ENCODE peak calls at places on chromosomes 13 and 19, in six cellular contexts. D is H1, E is IMR-90, F is mesenchymal stem cell, K is neuronal stem cell, L is H9. S is an unnamed sample.

GRCh38 chr19:850221-850978 is 1.7 kb upstream of the ELANE start:
- DNase-seq in D (no peak), L (peak; percentile 42), K (no peak), F (peak; percentile 91), E (peak; percentile 81), S (peak; percentile 45)

GRCh38 chr13:113833111-113833830 is 30.6 kb downstream of the GAS6 start:
- DNase-seq in K (no peak), L (no peak), D (no peak), E (no peak), F (no peak), S (no peak)

GRCh38 chr19:41399091-41399490 is 1.5 kb downstream of the BCKDHA start:
- DNase-seq in F (no peak), L (no peak), D (no peak), K (no peak), E (no peak), S (no peak)

GRCh38 chr13:40096357-40096911 is 441.0 kb downstream of the COG6 start:
- DNase-seq in K (no peak), E (no peak), F (no peak), D (no peak), L (no peak), S (no peak)

GRCh38 chr19:39237200-39238184 is 7.3 kb downstream of the IFNL3 start:
- DNase-seq in E (no peak), K (no peak), D (no peak), F (no peak), L (peak; percentile 71), S (peak; percentile 41)

GRCh38 chr13:79936368-79937136 is 404.4 kb downstream of the SPRY2 start:
- DNase-seq in D (no peak), E (peak; percentile 100), F (peak; percentile 99), L (no peak), K (no peak), S (peak; percentile 37)

GRCh38 chr13:39526499-39526898 is 76.5 kb downstream of the LHFPL6 start:
- DNase-seq in D (no peak), E (no peak), K (no peak), L (no peak), F (no peak), S (no peak)

GRCh38 chr13:48236528-48237353 is 3.7 kb downstream of the ITM2B start:
- DNase-seq in D (no peak), F (peak; percentile 66), K (no peak), E (no peak), L (no peak), S (peak; percentile 23)

GRCh38 chr19:16620584-16620983 is 7.4 kb downstream of the MED26 start:
- DNase-seq in L (no peak), F (no peak), K (no peak), D (no peak), E (no peak), S (no peak)

GRCh38 chr19:16559896-16560295 is 12.3 kb downstream of the SLC35E1 start:
- DNase-seq in D (no peak), F (no peak), E (no peak), K (no peak), L (no peak), S (peak; percentile 12)

GRCh38 chr19:18379803-18380747 is 5.9 kb upstream of the GDF15 start:
- DNase-seq in L (peak; percentile 64), K (no peak), E (peak; percentile 96), F (peak; percentile 71), D (no peak), S (peak; percentile 83)

GRCh38 chr13:24827799-24828198 is 63.8 kb downstream of the RNF17 start:
- DNase-seq in F (no peak), L (no peak), E (no peak), K (no peak), D (no peak), S (no peak)

GRCh38 chr13:114087430-114087829 is 45.0 kb downstream of the RASA3 start:
- DNase-seq in K (no peak), E (no peak), D (no peak), L (no peak), F (no peak), S (no peak)

GRCh38 chr19:2815191-2815614 is 4.5 kb upstream of the ZNF554 start:
- DNase-seq in E (no peak), L (no peak), K (no peak), D (no peak), F (no peak), S (no peak)
- H3K18ac ChIP-seq in E (no peak overlapping the region), L (no peak overlapping the region), K (no peak overlapping the region), D (no peak overlapping the region), F (no peak overlapping the region), S (no peak overlapping the region)

DNA sequence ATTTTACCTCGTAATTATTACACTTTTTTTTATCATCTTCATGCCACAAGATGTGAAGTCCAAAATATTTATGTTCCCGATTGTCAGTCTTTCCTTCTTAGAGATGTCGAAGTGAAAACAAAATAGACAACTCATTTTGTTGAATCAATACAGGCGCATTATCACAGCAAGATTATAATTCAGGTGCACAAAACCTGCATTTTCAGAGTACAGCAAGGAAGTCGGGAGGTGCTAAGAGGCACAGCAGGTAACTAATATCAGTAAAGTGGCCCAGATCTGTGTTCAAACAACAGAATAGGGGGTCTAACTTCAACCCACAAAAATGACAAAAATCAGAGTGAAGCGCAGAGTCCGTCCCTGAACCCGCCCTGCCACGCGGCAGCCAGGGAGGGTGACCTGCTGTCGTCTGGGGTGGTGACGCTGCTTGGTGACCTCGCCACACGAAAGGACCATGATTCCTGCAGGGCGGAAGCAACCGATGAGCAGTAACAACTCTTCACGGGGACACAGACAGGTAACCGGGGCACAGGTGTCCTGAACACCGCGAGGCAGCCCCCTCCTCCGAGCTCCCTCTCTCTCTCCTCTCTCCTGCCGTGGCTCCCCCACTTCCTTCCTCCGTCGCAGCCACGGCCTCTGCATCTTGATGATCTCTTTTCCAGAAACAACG is 50.9 kb upstream of the SPACA7 start:
- DNase-seq in K (no peak), L (no peak), F (no peak), D (no peak), E (no peak), S (no peak)
- H2BK15ac ChIP-seq in K (peak overlapping the region; percentile 22), L (no peak overlapping the region), F (no peak overlapping the region), D (no peak overlapping the region), E (no peak overlapping the region), S (no peak overlapping the region)

DNA sequence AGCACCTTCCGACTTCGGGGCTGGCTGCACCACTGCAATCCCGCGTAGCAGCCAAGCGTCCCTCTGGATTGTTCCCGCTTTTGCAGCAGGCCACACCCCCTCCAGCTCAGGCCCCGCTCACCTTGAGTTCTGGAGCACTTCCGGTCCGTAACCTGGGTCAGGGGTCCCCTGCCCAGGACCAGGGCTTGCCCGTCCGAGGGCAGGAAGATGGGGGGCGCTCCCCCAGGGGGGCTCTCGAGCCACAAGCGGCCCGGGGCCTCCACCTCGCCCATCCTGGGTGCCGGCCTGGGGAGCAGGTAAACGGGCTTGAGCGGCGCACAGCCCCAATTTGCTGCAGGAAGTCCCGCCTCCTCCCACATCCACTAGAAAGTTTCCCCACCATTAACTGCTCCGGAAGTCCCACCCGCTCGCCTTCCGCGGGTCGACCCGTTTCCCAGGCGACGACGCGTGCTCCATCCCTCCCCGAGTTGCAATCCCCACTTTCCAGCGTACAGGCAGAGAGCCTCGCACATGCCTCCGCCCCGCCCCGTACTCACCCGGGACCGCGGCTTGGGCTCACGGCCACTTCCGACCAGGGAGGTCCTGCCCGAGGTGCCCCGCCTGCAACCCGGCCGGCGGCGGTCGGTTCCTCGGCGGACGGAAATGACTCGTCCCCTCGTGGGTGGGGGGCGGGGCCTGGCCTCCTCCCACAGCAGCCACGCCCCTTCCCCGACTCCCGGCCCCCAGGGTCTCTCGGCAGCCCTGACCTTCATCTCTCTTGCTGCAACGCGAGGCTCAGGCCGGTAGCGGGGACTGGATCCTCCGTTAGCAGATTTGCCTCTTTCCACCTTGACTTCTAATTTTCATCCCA is at the start of gene PNKP:
- DNase-seq in E (peak; percentile 85), K (peak; percentile 87), L (peak; percentile 94), F (peak; percentile 96), D (no peak), S (peak; percentile 95)
- H4K8ac ChIP-seq in E (peak within 1 kb of the TSS; percentile 94), K (no peak within 1 kb of the TSS), L (no peak within 1 kb of the TSS), F (peak within 1 kb of the TSS; percentile 95), D (peak within 1 kb of the TSS; percentile 97), S (no peak within 1 kb of the TSS)

GRCh38 chr19:13171146-13171545 is 20.9 kb downstream of the IER2 start:
- DNase-seq in L (no peak), K (no peak), E (no peak), D (no peak), F (no peak), S (no peak)
- H3K18ac ChIP-seq in L (no peak overlapping the region), K (no peak overlapping the region), E (no peak overlapping the region), D (no peak overlapping the region), F (no peak overlapping the region), S (no peak overlapping the region)

DNA sequence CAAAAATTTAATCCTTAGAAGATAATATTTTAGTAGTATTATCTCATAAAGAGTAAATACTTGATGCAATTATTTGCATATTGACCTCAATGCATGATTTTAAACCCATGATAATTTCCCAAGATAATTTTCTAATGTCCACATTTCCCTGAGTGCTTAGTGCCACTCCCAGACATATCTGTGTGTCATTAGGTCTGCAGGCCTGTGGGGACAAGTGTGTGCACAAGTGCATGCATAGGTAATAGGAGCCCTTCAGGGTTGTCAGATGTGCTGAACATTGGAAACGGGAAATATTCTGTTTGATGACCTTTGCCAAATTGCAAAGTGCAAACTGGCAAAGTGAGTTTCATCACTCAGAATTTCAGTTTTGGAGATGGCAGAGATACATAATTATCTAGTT is 369.9 kb downstream of the KLF5 start:
- DNase-seq in K (no peak), D (no peak), F (no peak), E (no peak), L (no peak), S (no peak)
- H2BK15ac ChIP-seq in K (no peak overlapping the region), D (no peak overlapping the region), F (no peak overlapping the region), E (no peak overlapping the region), L (no peak overlapping the region), S (no peak overlapping the region)